ENCODE peak calls at places on chromosome 2, in nine cellular contexts. P is fibroblast of lung; K is posterior cingulate gyrus; G is kidney tubule cell; W is activated naive CD4-positive, alpha-beta T cell; N is aorta; J is astrocyte of the cerebellum; O is hepatocyte; H is RPMI7951. T is an unnamed sample.
A peak's percentile ranks its signal among the peaks of the same experiment; 100 is the strongest.

GRCh38 chr2:10007440-10007839 is 35.9 kb upstream of the KLF11 start:
- DNase-seq in P (no peak), K (no peak), G (no peak), W (no peak), N (no peak), J (no peak), O (no peak), H (no peak), T (peak; percentile 27)

GRCh38 chr2:162482463-162482862 is 138.5 kb downstream of the GCA start:
- DNase-seq in P (no peak), K (no peak), G (peak; percentile 30), W (no peak), N (no peak), J (no peak), O (no peak), H (no peak), T (no peak)

GRCh38 chr2:27587025-27587424 is 4.2 kb downstream of the ZNF512 start:
- DNase-seq in P (no peak), K (no peak), G (no peak), W (no peak), N (no peak), J (no peak), O (no peak), H (no peak), T (no peak)

GRCh38 chr2:119823734-119824334 is 64.1 kb downstream of the PTPN4 start:
- DNase-seq in P (peak; percentile 70), K (no peak), G (peak; percentile 39), W (no peak), N (no peak), J (peak; percentile 24), O (peak; percentile 60), H (peak; percentile 35), T (peak; percentile 59)

GRCh38 chr2:70509565-70509964 is 44.1 kb downstream of the TGFA start:
- DNase-seq in P (no peak), K (no peak), G (peak; percentile 9), W (no peak), N (no peak), J (no peak), O (no peak), H (peak; percentile 59), T (no peak)

GRCh38 chr2:221482581-221483140 is 89.4 kb downstream of the EPHA4 start:
- DNase-seq in P (peak; percentile 42), K (no peak), G (no peak), W (no peak), N (no peak), J (no peak), O (no peak), H (no peak), T (no peak)

GRCh38 chr2:126385983-126386382 is 270.0 kb upstream of the GYPC start:
- DNase-seq in P (no peak), K (no peak), G (no peak), W (no peak), N (no peak), J (no peak), O (no peak), H (no peak), T (no peak)

GRCh38 chr2:229330952-229331351 is 59.9 kb upstream of the PID1 start:
- DNase-seq in P (no peak), K (no peak), G (no peak), W (no peak), N (no peak), J (no peak), O (no peak), H (peak; percentile 40), T (no peak)

GRCh38 chr2:68110102-68110501 is 47.3 kb upstream of the C1D start:
- DNase-seq in P (no peak), K (no peak), G (peak; percentile 22), W (no peak), N (no peak), J (no peak), O (no peak), H (peak; percentile 54), T (no peak)

GRCh38 chr2:175234153-175234552 is 52.6 kb upstream of the ATP5MC3 start:
- DNase-seq in P (peak; percentile 8), K (no peak), G (no peak), W (no peak), N (no peak), J (no peak), O (peak; percentile 37), H (no peak), T (no peak)

GRCh38 chr2:72040629-72041403 is 106.8 kb downstream of the CYP26B1 start:
- DNase-seq in P (no peak), K (no peak), G (no peak), W (no peak), N (no peak), J (peak; percentile 81), O (no peak), H (peak; percentile 25), T (no peak)

GRCh38 chr2:99956232-99957030 is 186.0 kb downstream of the AFF3 start:
- DNase-seq in P (no peak), K (no peak), G (no peak), W (no peak), N (no peak), J (no peak), O (no peak), H (no peak), T (no peak)

GRCh38 chr2:71922091-71922490 is 225.6 kb downstream of the CYP26B1 start:
- DNase-seq in P (no peak), K (no peak), G (no peak), W (no peak), N (no peak), J (no peak), O (no peak), H (no peak), T (no peak)

GRCh38 chr2:136008205-136008865 is 22.9 kb upstream of the DARS1 start:
- DNase-seq in P (no peak), K (no peak), G (no peak), W (peak; percentile 26), N (peak; percentile 84), J (no peak), O (no peak), H (no peak), T (no peak)

GRCh38 chr2:222919841-222920609 is 59.2 kb downstream of the ACSL3 start:
- DNase-seq in P (peak; percentile 91), K (no peak), G (peak; percentile 93), W (no peak), N (peak; percentile 48), J (peak; percentile 63), O (peak; percentile 39), H (peak; percentile 93), T (peak; percentile 96)

GRCh38 chr2:96876036-96876810 is 6.3 kb upstream of the SEMA4C start:
- DNase-seq in P (peak; percentile 45), K (no peak), G (no peak), W (no peak), N (no peak), J (no peak), O (no peak), H (peak; percentile 90), T (peak; percentile 62)

GRCh38 chr2:54728669-54729120 is 5.2 kb downstream of the EML6 start:
- DNase-seq in P (peak; percentile 79), K (no peak), G (peak; percentile 83), W (no peak), N (no peak), J (peak; percentile 47), O (peak; percentile 68), H (peak; percentile 91), T (peak; percentile 88)

GRCh38 chr2:240462704-240463273 is 27.3 kb downstream of the GPC1 start:
- DNase-seq in P (no peak), K (peak; percentile 3), G (no peak), W (no peak), N (peak; percentile 33), J (no peak), O (no peak), H (no peak), T (no peak)

GRCh38 chr2:161369311-161369710 is 46.8 kb upstream of the TBR1 start:
- DNase-seq in P (no peak), K (no peak), G (no peak), W (no peak), N (no peak), J (no peak), O (no peak), H (no peak), T (peak; percentile 8)

GRCh38 chr2:45494275-45494977 is 116.6 kb downstream of the SRBD1 start:
- DNase-seq in P (peak; percentile 89), K (no peak), G (peak; percentile 64), W (no peak), N (no peak), J (peak; percentile 74), O (peak; percentile 73), H (peak; percentile 62), T (peak; percentile 79)

GRCh38 chr2:72689579-72690170 is 136.2 kb downstream of the EXOC6B start:
- DNase-seq in P (no peak), K (no peak), G (no peak), W (no peak), N (no peak), J (no peak), O (no peak), H (no peak), T (peak; percentile 38)

GRCh38 chr2:120323807-120324399 is 22.0 kb upstream of the INHBB start:
- DNase-seq in P (no peak), K (no peak), G (no peak), W (no peak), N (no peak), J (no peak), O (no peak), H (no peak), T (no peak)

GRCh38 chr2:178799305-178799704 is 7.9 kb downstream of the TTN start:
- DNase-seq in P (no peak), K (no peak), G (no peak), W (no peak), N (no peak), J (no peak), O (no peak), H (no peak), T (no peak)

GRCh38 chr2:47512581-47513083 is 109.7 kb downstream of the MSH2 start:
- DNase-seq in P (peak; percentile 43), K (no peak), G (peak; percentile 72), W (no peak), N (no peak), J (no peak), O (no peak), H (peak; percentile 23), T (peak; percentile 64)

GRCh38 chr2:150872919-150873772 is 385.7 kb upstream of the RND3 start:
- DNase-seq in P (peak; percentile 47), K (no peak), G (peak; percentile 20), W (no peak), N (no peak), J (no peak), O (peak; percentile 31), H (no peak), T (peak; percentile 35)

GRCh38 chr2:66235408-66235807 is 199.5 kb upstream of the MEIS1 start:
- DNase-seq in P (no peak), K (no peak), G (no peak), W (no peak), N (no peak), J (no peak), O (peak; percentile 7), H (no peak), T (no peak)

GRCh38 chr2:227511239-227511930 is 39.4 kb downstream of the AGFG1 start:
- DNase-seq in P (no peak), K (no peak), G (no peak), W (no peak), N (no peak), J (no peak), O (no peak), H (no peak), T (no peak)

GRCh38 chr2:141440072-141440635 is 690.7 kb downstream of the LRP1B start:
- DNase-seq in P (no peak), K (no peak), G (no peak), W (no peak), N (no peak), J (no peak), O (no peak), H (no peak), T (no peak)

GRCh38 chr2:199309973-199310372 is 147.8 kb downstream of the SATB2 start:
- DNase-seq in P (no peak), K (no peak), G (no peak), W (no peak), N (no peak), J (no peak), O (no peak), H (no peak), T (no peak)

GRCh38 chr2:9753276-9753600 is 90.0 kb upstream of the TAF1B start:
- DNase-seq in P (peak; percentile 89), K (no peak), G (peak; percentile 95), W (no peak), N (peak; percentile 81), J (peak; percentile 55), O (peak; percentile 47), H (peak; percentile 99), T (peak; percentile 91)

GRCh38 chr2:23425886-23426283 is 40.9 kb downstream of the KLHL29 start:
- DNase-seq in P (peak; percentile 75), K (no peak), G (no peak), W (no peak), N (no peak), J (no peak), O (no peak), H (no peak), T (peak; percentile 75)

T was measured in IMR-90.